ENCODE peak calls at places on chromosomes 4 and X, in four cellular contexts. One of them, this sample, is unnamed. For H3K4me1, the result is how much of the 10 kb centered on the place peaks cover.

GRCh38 chrX:3549442-3549875 is 164.0 kb downstream of the PRKX start:
- DNase-seq in right atrium auricular region: no peak
- DNase-seq in GM12878: no peak
- DNase-seq in mucosa of descending colon: no peak
- DNase-seq in this sample: peak

GRCh38 chr4:55186700-55187099 is 61.3 kb upstream of the KDR start:
- DNase-seq in GM12878: no peak
- DNase-seq in right atrium auricular region: no peak
- DNase-seq in mucosa of descending colon: no peak
- DNase-seq in this sample: no peak

GRCh38 chrX:65034641-65035450 is 58.6 kb upstream of the ZC4H2 start:
- DNase-seq in mucosa of descending colon: peak
- DNase-seq in GM12878: no peak
- DNase-seq in right atrium auricular region: peak
- DNase-seq in this sample: peak

GRCh38 chr4:1399508-1400190 is 6.6 kb downstream of the NKX1-1 start:
- DNase-seq in right atrium auricular region: no peak
- DNase-seq in mucosa of descending colon: peak
- DNase-seq in GM12878: no peak
- DNase-seq in this sample: no peak

GRCh38 chr4:92235741-92236140 is 68.0 kb upstream of the GRID2 start:
- DNase-seq in mucosa of descending colon: no peak
- DNase-seq in right atrium auricular region: no peak
- DNase-seq in GM12878: no peak
- DNase-seq in this sample: no peak

GRCh38 chrX:3244203-3244743 is 102.2 kb downstream of the MXRA5 start:
- DNase-seq in GM12878: no peak
- DNase-seq in right atrium auricular region: no peak
- DNase-seq in mucosa of descending colon: no peak
- DNase-seq in this sample: no peak

GRCh38 chr4:108861339-108861738 is 98.5 kb upstream of the ETNPPL start:
- DNase-seq in mucosa of descending colon: no peak
- DNase-seq in GM12878: no peak
- DNase-seq in right atrium auricular region: no peak
- DNase-seq in this sample: no peak

GRCh38 chrX:113586281-113586898 is 745.8 kb upstream of the AMOT start:
- DNase-seq in right atrium auricular region: no peak
- DNase-seq in GM12878: no peak
- DNase-seq in mucosa of descending colon: no peak
- DNase-seq in this sample: no peak

GRCh38 chr4:158042591-158043030 is 130.2 kb downstream of the GASK1B start:
- DNase-seq in right atrium auricular region: no peak
- DNase-seq in GM12878: no peak
- DNase-seq in mucosa of descending colon: no peak
- DNase-seq in this sample: no peak

GRCh38 chrX:110381216-110381615 is 22.6 kb downstream of the RTL9 start:
- DNase-seq in mucosa of descending colon: no peak
- DNase-seq in GM12878: no peak
- DNase-seq in right atrium auricular region: no peak
- DNase-seq in this sample: no peak

GRCh38 chr4:24228692-24229091 is 338.8 kb upstream of the PPARGC1A start:
- DNase-seq in mucosa of descending colon: no peak
- DNase-seq in right atrium auricular region: no peak
- DNase-seq in GM12878: no peak
- DNase-seq in this sample: peak

GRCh38 chr4:43837604-43838003 is 611.0 kb downstream of the KCTD8 start:
- DNase-seq in right atrium auricular region: no peak
- DNase-seq in GM12878: no peak
- DNase-seq in mucosa of descending colon: no peak
- DNase-seq in this sample: no peak

GRCh38 chr4:173025131-173025530 is 143.5 kb upstream of the GALNT7 start:
- DNase-seq in GM12878: peak
- DNase-seq in right atrium auricular region: no peak
- DNase-seq in mucosa of descending colon: no peak
- DNase-seq in this sample: peak

GRCh38 chr4:148376151-148376550 is 66.1 kb downstream of the NR3C2 start:
- DNase-seq in right atrium auricular region: peak
- DNase-seq in GM12878: no peak
- DNase-seq in mucosa of descending colon: no peak
- DNase-seq in this sample: no peak

GRCh38 chrX:40278340-40279090 is 180.8 kb upstream of the BCOR start:
- DNase-seq in GM12878: no peak
- DNase-seq in mucosa of descending colon: no peak
- DNase-seq in right atrium auricular region: no peak
- DNase-seq in this sample: peak

GRCh38 chr4:26397086-26397485 is 76.3 kb downstream of the RBPJ start:
- DNase-seq in right atrium auricular region: no peak
- DNase-seq in GM12878: no peak
- DNase-seq in mucosa of descending colon: no peak
- DNase-seq in this sample: no peak

GRCh38 chrX:45070116-45071007 is 130.3 kb downstream of the DIPK2B start:
- DNase-seq in mucosa of descending colon: no peak
- DNase-seq in GM12878: peak
- DNase-seq in right atrium auricular region: no peak
- DNase-seq in this sample: no peak

GRCh38 chrX:34884693-34885277 is 57.8 kb upstream of the FAM47B start:
- DNase-seq in right atrium auricular region: no peak
- DNase-seq in mucosa of descending colon: no peak
- DNase-seq in GM12878: no peak
- DNase-seq in this sample: no peak

GRCh38 chr4:57190651-57191481 is 80.7 kb upstream of the IGFBP7 start:
- DNase-seq in mucosa of descending colon: peak
- DNase-seq in right atrium auricular region: no peak
- DNase-seq in GM12878: no peak
- DNase-seq in this sample: peak

GRCh38 chr4:57191523-57192034 is 81.4 kb upstream of the IGFBP7 start:
- DNase-seq in mucosa of descending colon: peak
- DNase-seq in right atrium auricular region: no peak
- DNase-seq in GM12878: no peak
- DNase-seq in this sample: peak

GRCh38 chr4:57195622-57196021 is 85.4 kb upstream of the IGFBP7 start:
- DNase-seq in right atrium auricular region: no peak
- DNase-seq in mucosa of descending colon: no peak
- DNase-seq in GM12878: no peak
- DNase-seq in this sample: no peak

GRCh38 chr4:57193164-57193810 is 83.1 kb upstream of the IGFBP7 start:
- DNase-seq in right atrium auricular region: no peak
- DNase-seq in GM12878: no peak
- DNase-seq in mucosa of descending colon: no peak
- DNase-seq in this sample: no peak

GRCh38 chr4:57193996-57194675 is 84.0 kb upstream of the IGFBP7 start:
- DNase-seq in mucosa of descending colon: no peak
- DNase-seq in right atrium auricular region: no peak
- DNase-seq in GM12878: no peak
- DNase-seq in this sample: no peak
- TF ChIP-seq CTCF in mucosa of descending colon: no peak
- TF ChIP-seq CTCF in right atrium auricular region: no peak
- TF ChIP-seq CTCF in GM12878: no peak
- TF ChIP-seq CTCF in this sample: no peak

GRCh38 chr4:13445841-13446790 is 38.0 kb downstream of the RAB28 start:
- DNase-seq in right atrium auricular region: no peak
- DNase-seq in GM12878: no peak
- DNase-seq in mucosa of descending colon: no peak
- DNase-seq in this sample: no peak
- H3K4me3 ChIP-seq in right atrium auricular region: no peak
- H3K4me3 ChIP-seq in GM12878: no peak
- H3K4me3 ChIP-seq in mucosa of descending colon: no peak
- H3K4me3 ChIP-seq in this sample: no peak

GRCh38 chr4:128831526-128832252 is 22.2 kb downstream of the JADE1 start:
- DNase-seq in right atrium auricular region: no peak
- DNase-seq in mucosa of descending colon: no peak
- DNase-seq in GM12878: no peak
- DNase-seq in this sample: peak

GRCh38 chr4:128823025-128823661 is 13.6 kb downstream of the JADE1 start:
- DNase-seq in right atrium auricular region: no peak
- DNase-seq in mucosa of descending colon: no peak
- DNase-seq in GM12878: no peak
- DNase-seq in this sample: no peak

GRCh38 chr4:128830906-128831525 is 21.5 kb downstream of the JADE1 start:
- DNase-seq in mucosa of descending colon: no peak
- DNase-seq in right atrium auricular region: no peak
- DNase-seq in GM12878: no peak
- DNase-seq in this sample: no peak

GRCh38 chr4:128825226-128825625 is 15.7 kb downstream of the JADE1 start:
- DNase-seq in GM12878: no peak
- DNase-seq in mucosa of descending colon: no peak
- DNase-seq in right atrium auricular region: no peak
- DNase-seq in this sample: peak

DNA sequence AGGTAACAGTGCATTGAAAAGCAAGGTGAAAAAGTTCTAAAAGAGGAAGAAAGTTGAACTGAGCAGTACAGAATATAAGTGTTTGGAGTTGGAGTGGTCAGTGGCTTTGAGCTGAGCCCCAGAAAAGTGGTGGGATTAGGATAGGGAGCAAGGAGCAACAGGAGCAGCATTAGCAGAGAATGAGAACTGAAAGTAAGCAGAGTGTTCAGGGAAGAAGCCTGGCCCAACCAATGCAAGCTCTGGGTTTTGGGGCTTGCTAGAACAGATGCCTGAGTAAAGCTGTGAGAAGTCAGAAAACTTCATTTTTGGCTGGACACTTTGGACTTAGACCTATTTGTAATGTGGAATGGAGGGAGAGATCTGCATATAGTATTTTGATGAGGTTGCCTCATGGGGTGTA is 17.8 kb downstream of the JADE1 start:
- DNase-seq in GM12878: no peak
- DNase-seq in mucosa of descending colon: no peak
- DNase-seq in right atrium auricular region: no peak
- DNase-seq in this sample: no peak
- H3K4me1 ChIP-seq in GM12878: under half
- H3K4me1 ChIP-seq in mucosa of descending colon: under half
- H3K4me1 ChIP-seq in right atrium auricular region: under half
- H3K4me1 ChIP-seq in this sample: half or more

GRCh38 chrX:107672955-107673378 is 44.7 kb downstream of the PRPS1 start:
- DNase-seq in right atrium auricular region: peak
- DNase-seq in GM12878: no peak
- DNase-seq in mucosa of descending colon: peak
- DNase-seq in this sample: peak
- TF ChIP-seq CTCF in right atrium auricular region: peak
- TF ChIP-seq CTCF in GM12878: peak
- TF ChIP-seq CTCF in mucosa of descending colon: peak
- TF ChIP-seq CTCF in this sample: peak

GRCh38 chrX:63350551-63350950 is 581 bp downstream of the SPIN4 start:
- DNase-seq in right atrium auricular region: no peak
- DNase-seq in mucosa of descending colon: peak
- DNase-seq in GM12878: peak
- DNase-seq in this sample: peak
- H3K4me3 ChIP-seq in right atrium auricular region: peak
- H3K4me3 ChIP-seq in mucosa of descending colon: peak
- H3K4me3 ChIP-seq in GM12878: peak
- H3K4me3 ChIP-seq in this sample: peak

DNA sequence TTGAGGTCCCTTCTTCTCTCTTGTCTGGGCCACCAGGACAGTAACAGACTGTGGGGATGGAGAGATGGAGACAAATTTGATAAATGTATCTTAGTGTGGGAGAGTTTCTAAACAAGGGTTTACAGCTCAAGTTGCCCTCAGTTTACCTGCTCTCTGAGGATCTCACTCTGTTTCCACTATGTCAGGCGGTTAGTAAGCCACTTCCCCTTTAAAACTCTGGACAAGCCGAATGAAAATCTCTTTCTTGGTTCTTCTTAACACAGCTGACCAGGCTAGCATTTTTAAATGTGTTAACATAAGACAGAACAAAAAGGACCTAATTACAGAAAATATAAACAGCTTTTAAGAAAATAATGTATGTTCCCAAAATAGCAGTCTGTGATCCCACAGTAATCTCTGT is 2.9 kb upstream of the SCARB2 start:
- DNase-seq in GM12878: no peak
- DNase-seq in right atrium auricular region: no peak
- DNase-seq in mucosa of descending colon: no peak
- DNase-seq in this sample: no peak
- H3K4me1 ChIP-seq in GM12878: under half
- H3K4me1 ChIP-seq in right atrium auricular region: under half
- H3K4me1 ChIP-seq in mucosa of descending colon: under half
- H3K4me1 ChIP-seq in this sample: half or more

DNA sequence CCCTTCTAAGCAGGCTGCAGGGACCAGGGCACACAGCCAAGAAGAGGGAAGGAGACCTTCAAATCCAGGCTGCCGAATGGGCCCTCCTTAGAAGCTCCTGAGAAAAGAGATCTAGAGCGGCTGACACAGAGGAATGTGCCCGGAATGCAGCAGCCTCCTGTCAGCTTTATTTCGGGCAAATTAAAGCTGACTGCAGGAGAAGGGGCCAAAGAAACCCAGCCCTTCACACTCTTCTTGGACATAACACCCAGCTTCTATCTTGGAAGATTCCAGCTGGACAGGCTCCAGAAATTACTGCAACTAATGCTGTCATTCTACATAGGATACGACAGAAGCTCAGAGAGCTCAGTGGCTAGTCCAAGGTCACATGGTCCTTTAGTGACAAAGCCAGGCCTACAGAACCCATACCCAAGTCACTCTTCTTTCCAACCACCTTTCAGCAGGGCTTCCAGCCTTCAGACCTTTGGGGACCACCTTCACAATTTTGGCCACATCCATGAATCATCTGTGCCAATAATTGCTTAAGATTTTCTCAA is 187.6 kb upstream of the NHS start:
- DNase-seq in mucosa of descending colon: no peak
- DNase-seq in GM12878: no peak
- DNase-seq in right atrium auricular region: no peak
- DNase-seq in this sample: no peak
- TF ChIP-seq CTCF in mucosa of descending colon: no peak
- TF ChIP-seq CTCF in GM12878: no peak
- TF ChIP-seq CTCF in right atrium auricular region: no peak
- TF ChIP-seq CTCF in this sample: no peak

This sample was measured in Caco-2.